ENCODE peak calls at places on chromosome 12, in nine cellular contexts. D is breast epithelium, H is GM12891, E is HCT116, J is vagina, Q is HepG2, W is GM12878, Y is suprapubic skin, V is spleen. Z is an unnamed sample.

GRCh38 chr12:69657376-69658137 is 41.5 kb downstream of the BEST3 start:
- DNase-seq in D (no peak), H (no peak), E (no peak), J (no peak), Q (peak), W (no peak), Y (no peak), V (no peak), Z (no peak)

GRCh38 chr12:128796439-128797118 is 27.2 kb downstream of the SLC15A4 start:
- DNase-seq in D (no peak), H (no peak), E (no peak), J (no peak), Q (no peak), W (no peak), Y (no peak), V (no peak), Z (no peak)

GRCh38 chr12:114789821-114790220 is 105.8 kb upstream of the TBX3 start:
- DNase-seq in D (no peak), H (no peak), E (no peak), J (no peak), Q (no peak), W (no peak), Y (no peak), V (no peak), Z (no peak)

GRCh38 chr12:98106201-98106600 is 409.2 kb upstream of the TMPO start:
- DNase-seq in D (no peak), H (no peak), E (no peak), J (no peak), Q (no peak), W (no peak), Y (no peak), V (no peak), Z (no peak)

GRCh38 chr12:8689606-8690175 is 8.1 kb upstream of the RIMKLB start:
- DNase-seq in D (no peak), H (no peak), E (no peak), J (peak), Q (no peak), W (no peak), Y (no peak), V (no peak), Z (no peak)

GRCh38 chr12:105978276-105978675 is 160.5 kb downstream of the NUAK1 start:
- DNase-seq in D (no peak), H (no peak), E (no peak), J (no peak), Q (no peak), W (no peak), Y (no peak), V (no peak), Z (no peak)

GRCh38 chr12:110743571-110744093 is 941 bp upstream of the PPP1CC start:
- DNase-seq in D (no peak), H (no peak), E (no peak), J (no peak), Q (no peak), W (no peak), Y (no peak), V (peak), Z (no peak)

GRCh38 chr12:40149673-40150260 is 43.9 kb upstream of the SLC2A13 start:
- DNase-seq in D (no peak), H (no peak), E (no peak), J (no peak), Q (no peak), W (no peak), Y (no peak), V (no peak), Z (no peak)

GRCh38 chr12:108337235-108338223 is 1.6 kb downstream of the CMKLR1 start:
- DNase-seq in D (no peak), H (peak), E (peak), J (no peak), Q (peak), W (no peak), Y (no peak), V (peak), Z (no peak)

GRCh38 chr12:3113671-3114070 is 36.5 kb downstream of the TSPAN9 start:
- DNase-seq in D (no peak), H (no peak), E (no peak), J (no peak), Q (no peak), W (no peak), Y (no peak), V (no peak), Z (no peak)

GRCh38 chr12:31289443-31289842 is 36.5 kb downstream of the SINHCAF start:
- DNase-seq in D (no peak), H (no peak), E (no peak), J (no peak), Q (no peak), W (no peak), Y (no peak), V (no peak), Z (no peak)
- TF ChIP-seq POLR2AphosphoS5 in D (no peak), H (no peak), E (no peak), J (no peak), Q (no peak), W (no peak), Y (no peak), V (no peak), Z (no peak)

GRCh38 chr12:58924652-58925051 is 4.3 kb upstream of the LRIG3 start:
- DNase-seq in D (no peak), H (no peak), E (no peak), J (no peak), Q (no peak), W (no peak), Y (no peak), V (no peak), Z (no peak)

GRCh38 chr12:58925733-58926113 is 5.4 kb upstream of the LRIG3 start:
- DNase-seq in D (no peak), H (no peak), E (no peak), J (no peak), Q (no peak), W (no peak), Y (no peak), V (no peak), Z (no peak)

GRCh38 chr12:58927112-58927511 is 6.8 kb upstream of the LRIG3 start:
- DNase-seq in D (no peak), H (no peak), E (no peak), J (no peak), Q (no peak), W (no peak), Y (no peak), V (no peak), Z (no peak)

GRCh38 chr12:58923781-58924180 is 3.5 kb upstream of the LRIG3 start:
- DNase-seq in D (no peak), H (no peak), E (no peak), J (no peak), Q (no peak), W (no peak), Y (no peak), V (no peak), Z (no peak)

GRCh38 chr12:58925111-58925732 is 4.9 kb upstream of the LRIG3 start:
- DNase-seq in D (no peak), H (no peak), E (no peak), J (no peak), Q (no peak), W (no peak), Y (no peak), V (no peak), Z (no peak)
- TF ChIP-seq POLR2A in D (no peak), H (no peak), E (no peak), J (no peak), Q (no peak), W (no peak), Y (no peak), V (no peak), Z (no peak)

GRCh38 chr12:30395190-30395589 is 300.5 kb downstream of the IPO8 start:
- DNase-seq in D (no peak), H (no peak), E (no peak), J (no peak), Q (no peak), W (no peak), Y (no peak), V (no peak), Z (no peak)
- TF ChIP-seq POLR2AphosphoS5 in D (no peak), H (no peak), E (no peak), J (no peak), Q (no peak), W (no peak), Y (no peak), V (no peak), Z (no peak)

GRCh38 chr12:52529417-52529816 is 9.2 kb upstream of the KRT5 start:
- DNase-seq in D (no peak), H (no peak), E (no peak), J (no peak), Q (no peak), W (no peak), Y (peak), V (no peak), Z (no peak)
- TF ChIP-seq POLR2A in D (no peak), H (no peak), E (no peak), J (no peak), Q (no peak), W (no peak), Y (no peak), V (no peak), Z (no peak)

DNA sequence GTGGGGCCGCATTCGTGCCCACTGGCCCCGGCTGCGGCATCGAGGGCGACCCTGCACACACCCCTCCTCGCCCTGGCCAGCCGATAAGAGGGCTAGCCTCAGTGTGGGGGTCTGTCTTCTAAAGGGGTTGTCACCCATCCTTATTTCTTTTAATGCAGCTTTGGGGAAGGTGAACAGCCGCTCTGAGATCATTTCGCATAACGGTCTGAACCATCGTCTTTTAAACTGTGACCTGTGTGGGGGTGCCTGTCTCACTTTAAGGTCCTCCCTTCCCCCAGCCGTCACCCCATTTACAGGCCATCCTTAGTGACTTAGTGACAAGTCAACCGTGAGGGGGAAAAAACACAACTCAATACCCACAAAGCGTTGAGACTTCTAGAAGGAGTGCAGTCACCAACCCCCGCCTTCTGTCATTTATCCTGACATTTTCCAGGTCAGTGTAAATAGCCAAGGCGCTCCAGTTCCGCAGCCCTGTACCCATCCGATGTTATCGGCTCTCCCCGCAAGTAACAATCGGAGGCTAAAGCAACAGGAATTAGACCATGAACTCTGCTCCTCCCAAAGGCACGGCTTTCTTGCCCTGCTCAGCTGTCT is 469 bp upstream of the DENND5B start:
- DNase-seq in D (no peak), H (no peak), E (no peak), J (no peak), Q (no peak), W (no peak), Y (no peak), V (no peak), Z (no peak)
- TF ChIP-seq POLR2AphosphoS5 in D (no peak), H (peak), E (no peak), J (no peak), Q (no peak), W (no peak), Y (no peak), V (peak), Z (no peak)

DNA sequence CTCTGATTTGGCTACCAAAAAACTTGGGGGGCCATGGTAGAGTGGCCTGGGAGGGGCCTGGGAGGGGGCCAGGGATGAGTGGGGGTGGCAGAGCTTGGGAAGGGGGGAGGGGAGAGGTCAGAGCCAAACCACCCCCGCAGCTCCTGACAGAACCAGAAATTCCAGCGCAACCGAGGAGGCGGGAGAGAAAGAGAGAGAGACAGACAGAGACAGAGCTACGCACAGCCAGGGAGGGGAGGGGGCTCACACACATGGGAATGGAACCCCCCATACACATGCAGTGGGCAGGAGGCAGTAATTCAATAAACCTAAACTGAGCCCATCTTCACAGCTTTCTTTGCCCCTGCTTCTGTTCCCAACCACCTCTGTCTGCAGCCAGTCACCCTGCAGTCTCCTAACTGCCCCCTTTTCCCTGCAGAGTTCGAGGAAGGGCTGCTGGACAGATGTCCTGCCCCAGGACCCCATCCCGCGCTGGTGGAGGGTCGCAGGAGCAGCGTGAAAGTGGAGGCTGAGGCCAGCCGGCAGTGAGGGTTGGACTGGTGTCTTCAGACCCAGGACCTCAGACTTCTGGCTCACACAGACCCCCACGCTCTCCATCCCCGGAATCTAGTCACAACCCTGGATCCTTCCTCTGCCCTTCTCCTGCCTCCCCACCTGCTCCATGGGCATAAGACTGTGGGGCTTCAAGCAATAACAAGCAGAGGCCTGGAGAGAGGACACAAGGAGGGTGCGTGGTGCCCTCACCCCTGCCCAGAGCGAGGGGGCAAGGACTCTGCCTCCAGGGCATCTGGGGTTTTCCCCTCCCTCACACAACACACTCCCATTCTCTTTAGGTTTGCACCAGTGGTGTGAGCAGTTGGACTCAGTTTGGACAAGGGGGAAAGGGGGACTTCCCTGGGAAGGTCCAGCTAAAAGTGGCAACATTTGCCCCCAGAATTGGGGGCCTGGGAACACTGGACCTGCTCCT is 5.6 kb downstream of the NAB2 start:
- DNase-seq in D (no peak), H (no peak), E (no peak), J (no peak), Q (no peak), W (no peak), Y (peak), V (no peak), Z (no peak)
- TF ChIP-seq POLR2A in D (no peak), H (peak), E (no peak), J (no peak), Q (no peak), W (peak), Y (no peak), V (no peak), Z (peak)

DNA sequence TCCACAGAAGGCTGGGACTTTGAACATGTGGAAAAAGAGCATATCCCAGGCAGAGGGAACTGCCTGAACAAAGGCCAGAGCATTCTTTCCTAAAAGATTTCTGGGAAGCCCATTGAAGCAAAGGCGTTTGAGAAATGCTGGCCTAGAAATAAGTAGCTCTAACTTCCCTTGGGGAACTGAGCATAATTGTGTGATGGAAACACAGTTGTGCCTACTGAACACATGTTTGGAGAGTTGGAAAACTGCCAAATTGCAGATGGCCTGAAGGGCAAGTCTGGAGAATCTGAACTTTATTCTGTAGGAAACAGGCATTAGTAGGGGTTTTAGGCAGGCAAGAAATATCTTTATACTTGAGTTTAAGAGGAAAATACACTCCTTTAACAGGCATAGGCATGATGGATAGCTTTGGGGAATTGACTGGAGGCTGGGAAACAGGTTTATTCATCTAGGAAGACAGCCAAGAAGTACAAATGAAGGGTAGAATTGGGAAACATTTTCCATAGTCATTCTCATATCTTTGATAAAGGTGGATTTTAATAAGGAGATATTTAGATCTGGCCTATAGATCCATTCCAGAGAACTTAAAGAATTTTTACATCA is 134.1 kb downstream of the TPH2 start:
- DNase-seq in D (no peak), H (no peak), E (no peak), J (no peak), Q (no peak), W (no peak), Y (no peak), V (no peak), Z (no peak)
- TF ChIP-seq POLR2AphosphoS5 in D (no peak), H (no peak), E (no peak), J (no peak), Q (no peak), W (no peak), Y (no peak), V (no peak), Z (no peak)

DNA sequence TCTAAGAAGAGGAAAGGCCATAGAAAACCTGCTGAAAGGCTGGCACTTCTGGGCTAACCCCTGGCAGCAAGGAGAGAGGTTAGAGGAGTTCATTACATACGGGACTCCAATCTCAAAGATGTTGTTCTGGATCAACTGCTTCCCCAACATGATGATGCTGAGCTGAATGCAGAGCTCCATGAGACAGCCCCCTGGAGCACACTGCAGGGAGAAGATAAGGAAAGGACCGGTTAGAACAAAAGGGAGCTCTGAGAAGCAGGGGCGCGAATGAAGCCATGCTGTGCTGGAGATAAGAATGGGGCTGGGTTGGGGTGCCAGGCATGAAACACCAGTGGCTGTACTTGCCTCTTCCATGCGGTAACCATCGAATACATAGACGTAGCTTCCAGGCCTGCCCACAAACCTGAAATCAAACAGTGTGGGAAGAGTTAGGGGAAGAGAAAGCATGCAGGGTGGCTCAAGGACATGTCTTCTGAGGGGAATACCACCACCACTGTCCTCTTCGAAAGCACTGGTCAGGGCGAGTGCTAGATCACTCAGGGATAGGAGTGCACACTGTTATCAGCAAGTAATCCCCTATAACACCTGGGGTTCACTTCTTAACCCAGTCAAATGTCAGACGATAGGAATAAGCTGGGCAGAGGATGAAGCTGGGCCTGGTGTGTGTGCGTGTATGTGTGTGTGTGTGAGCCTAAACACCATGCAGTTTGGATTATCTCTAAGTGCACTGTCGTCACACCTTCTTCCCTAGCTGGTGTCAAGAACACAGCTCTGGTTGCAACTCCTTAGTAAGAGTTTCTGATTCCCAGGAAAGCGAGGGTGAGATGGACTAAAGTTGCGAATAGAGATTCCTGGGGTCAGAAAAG is 180.9 kb downstream of the NTF3 start:
- DNase-seq in D (no peak), H (no peak), E (no peak), J (no peak), Q (no peak), W (no peak), Y (no peak), V (no peak), Z (no peak)
- TF ChIP-seq POLR2A in D (no peak), H (no peak), E (no peak), J (no peak), Q (no peak), W (no peak), Y (no peak), V (no peak), Z (no peak)